ENCODE peak calls at places on chromosomes 6 and 20, in nine cellular contexts. I is stimulated activated CD4-positive, alpha-beta T cell treated with anti-CD3 and anti-CD28 coated beads, Interleukin-1b, Interleukin-23, amount 100 ng/mL, for 4 hours; R is HCT116; V is activated gamma-delta T cell treated with Interleukin-2 at 50 U/mL for 16 hours; O is AG08395; F is ovary; J is kidney; Z is pulmonary artery endothelial cell; X is activated CD4-positive, alpha-beta memory T cell treated with anti-CD3 and anti-CD28 coated beads, Interleukin-2, amount 10 ng/mL, durations not matched to agents 7 days and 5 days. T is an unnamed sample.

GRCh38 chr20:10861619-10862018 is 187.8 kb upstream of the JAG1 start:
- DNase-seq in X (no peak), R (no peak), Z (no peak), J (no peak), O (no peak), I (no peak), V (no peak), F (no peak), T (no peak)

GRCh38 chr6:12012566-12013367 is 655 bp downstream of the HIVEP1 start:
- DNase-seq in Z (peak; percentile 87), J (peak; percentile 91), O (peak; percentile 56), I (peak; percentile 52), F (peak; percentile 74), R (no peak), X (peak; percentile 71), V (peak; percentile 51), T (peak; percentile 69)

GRCh38 chr20:41888434-41888833 is 270.3 kb upstream of the CHD6 start:
- DNase-seq in R (no peak), J (no peak), F (no peak), I (no peak), Z (no peak), O (no peak), X (no peak), V (no peak), T (no peak)

GRCh38 chr20:2606507-2607006 is 45.9 kb upstream of the NOP56 start:
- DNase-seq in F (no peak), X (no peak), O (no peak), V (no peak), R (no peak), Z (no peak), J (no peak), I (no peak), T (no peak)

GRCh38 chr6:53492860-53493634 is 51.9 kb downstream of the GCLC start:
- DNase-seq in V (no peak), R (peak; percentile 34), O (peak; percentile 58), F (no peak), J (no peak), X (peak; percentile 23), I (no peak), Z (peak; percentile 10), T (no peak)

GRCh38 chr20:64188682-64189529 is 24.7 kb downstream of the MYT1 start:
- DNase-seq in F (no peak), Z (peak; percentile 88), R (peak; percentile 2), I (no peak), V (no peak), X (no peak), O (no peak), J (no peak), T (peak; percentile 5)

GRCh38 chr6:1627884-1628550 is 18.3 kb downstream of the FOXC1 start:
- DNase-seq in Z (no peak), X (no peak), V (no peak), J (no peak), F (no peak), R (no peak), O (no peak), I (no peak), T (no peak)

GRCh38 chr6:26576929-26577719 is 19.6 kb upstream of the ABT1 start:
- DNase-seq in I (peak; percentile 67), X (peak; percentile 64), R (peak; percentile 84), J (no peak), V (peak; percentile 41), O (no peak), Z (no peak), F (peak; percentile 70), T (peak; percentile 55)

GRCh38 chr20:16189371-16189770 is 383.9 kb downstream of the KIF16B start:
- DNase-seq in O (no peak), F (no peak), J (no peak), Z (no peak), X (no peak), V (no peak), R (no peak), I (no peak), T (no peak)

GRCh38 chr6:33577106-33577535 is 3.0 kb downstream of the BAK1 start:
- DNase-seq in I (no peak), R (no peak), Z (no peak), O (no peak), V (no peak), X (peak; percentile 36), F (peak; percentile 63), J (peak; percentile 90), T (peak; percentile 57)

GRCh38 chr6:42616716-42617115 is 52.9 kb downstream of the UBR2 start:
- DNase-seq in X (no peak), F (no peak), Z (no peak), V (no peak), O (peak; percentile 9), I (no peak), R (no peak), J (no peak), T (no peak)

T was measured in left ventricle myocardium superior.